ENCODE peak calls at places on chromosomes 12 and 14, in nine cellular contexts. T is H9, N is OCI-LY7, Y is cardiac muscle cell, K is GM23248, Z is pancreas, D is spleen, P is lower lobe of right lung, Q is heart right ventricle. W is an unnamed sample.

GRCh38 chr12:105409881-105410471 is 79.5 kb downstream of the C12orf75 start:
- DNase-seq in T (no peak), N (no peak), Y (peak), K (peak), Z (no peak), D (no peak), P (peak), Q (peak), W (no peak)

GRCh38 chr14:104864267-104865068 is 600 bp upstream of the CEP170B start:
- DNase-seq in T (peak), N (no peak), Y (peak), K (peak), Z (peak), D (peak), P (peak), Q (peak), W (peak)

GRCh38 chr12:101001669-101002068 is 207.1 kb downstream of the ANO4 start:
- DNase-seq in T (no peak), N (no peak), Y (no peak), K (no peak), Z (no peak), D (no peak), P (no peak), Q (no peak), W (no peak)

GRCh38 chr14:24389266-24389855 is 9.4 kb upstream of the NYNRIN start:
- DNase-seq in T (no peak), N (no peak), Y (no peak), K (peak), Z (no peak), D (no peak), P (no peak), Q (no peak), W (no peak)

GRCh38 chr14:28763914-28764848 is 2.4 kb upstream of the FOXG1 start:
- DNase-seq in T (peak), N (no peak), Y (no peak), K (no peak), Z (no peak), D (no peak), P (no peak), Q (no peak), W (no peak)

GRCh38 chr14:105090493-105091334 is 25.5 kb upstream of the GPR132 start:
- DNase-seq in T (peak), N (peak), Y (peak), K (peak), Z (peak), D (peak), P (peak), Q (peak), W (no peak)

GRCh38 chr14:52078093-52078492 is 9.2 kb upstream of the NID2 start:
- DNase-seq in T (no peak), N (no peak), Y (no peak), K (peak), Z (no peak), D (no peak), P (no peak), Q (no peak), W (no peak)

GRCh38 chr14:92540472-92541048 is 27.0 kb downstream of the RIN3 start:
- DNase-seq in T (no peak), N (no peak), Y (no peak), K (peak), Z (no peak), D (no peak), P (peak), Q (peak), W (peak)

GRCh38 chr12:98073610-98074009 is 441.8 kb upstream of the TMPO start:
- DNase-seq in T (no peak), N (no peak), Y (no peak), K (no peak), Z (peak), D (no peak), P (no peak), Q (no peak), W (no peak)

GRCh38 chr12:1767407-1768090 is 52.8 kb upstream of the LRTM2 start:
- DNase-seq in T (no peak), N (no peak), Y (no peak), K (no peak), Z (no peak), D (no peak), P (no peak), Q (no peak), W (no peak)
- H3K27ac ChIP-seq in T (no peak), N (no peak), Y (no peak), K (no peak), Z (no peak), D (no peak), P (no peak), Q (no peak), W (no peak)

GRCh38 chr12:122081697-122082221 is 3.2 kb downstream of the MLXIP start:
- DNase-seq in T (no peak), N (peak), Y (no peak), K (peak), Z (peak), D (peak), P (no peak), Q (peak), W (no peak)

GRCh38 chr12:122079038-122079531 is 529 bp downstream of the MLXIP start:
- DNase-seq in T (peak), N (no peak), Y (no peak), K (peak), Z (peak), D (peak), P (peak), Q (no peak), W (no peak)

GRCh38 chr12:122081108-122081696 is 2.6 kb downstream of the MLXIP start:
- DNase-seq in T (no peak), N (no peak), Y (no peak), K (peak), Z (no peak), D (no peak), P (no peak), Q (no peak), W (no peak)

GRCh38 chr12:122079532-122080081 is 1.1 kb downstream of the MLXIP start:
- DNase-seq in T (no peak), N (peak), Y (no peak), K (peak), Z (peak), D (no peak), P (no peak), Q (no peak), W (no peak)

GRCh38 chr12:122080149-122081107 is 1.9 kb downstream of the MLXIP start:
- DNase-seq in T (no peak), N (no peak), Y (no peak), K (peak), Z (peak), D (peak), P (peak), Q (no peak), W (no peak)
- H3K27ac ChIP-seq in T (no peak), N (peak), Y (no peak), K (peak), Z (peak), D (peak), P (peak), Q (peak), W (peak)

GRCh38 chr14:35406090-35406489 is 1.5 kb upstream of the NFKBIA start:
- DNase-seq in T (no peak), N (no peak), Y (no peak), K (no peak), Z (no peak), D (no peak), P (no peak), Q (no peak), W (no peak)
- H3K27ac ChIP-seq in T (no peak), N (peak), Y (peak), K (no peak), Z (no peak), D (peak), P (peak), Q (peak), W (no peak)

GRCh38 chr14:77618381-77618780 is 1.9 kb upstream of the SPTLC2 start:
- DNase-seq in T (no peak), N (no peak), Y (no peak), K (no peak), Z (no peak), D (no peak), P (no peak), Q (no peak), W (no peak)

GRCh38 chr14:77616454-77617229 is at the start of gene SPTLC2:
- DNase-seq in T (peak), N (peak), Y (peak), K (peak), Z (peak), D (peak), P (peak), Q (peak), W (peak)

GRCh38 chr14:77615231-77616132 is 955 bp downstream of the SPTLC2 start:
- DNase-seq in T (no peak), N (peak), Y (peak), K (peak), Z (no peak), D (no peak), P (no peak), Q (no peak), W (no peak)

GRCh38 chr14:77613207-77613606 is 3.2 kb downstream of the SPTLC2 start:
- DNase-seq in T (no peak), N (no peak), Y (no peak), K (peak), Z (no peak), D (no peak), P (no peak), Q (no peak), W (no peak)

DNA sequence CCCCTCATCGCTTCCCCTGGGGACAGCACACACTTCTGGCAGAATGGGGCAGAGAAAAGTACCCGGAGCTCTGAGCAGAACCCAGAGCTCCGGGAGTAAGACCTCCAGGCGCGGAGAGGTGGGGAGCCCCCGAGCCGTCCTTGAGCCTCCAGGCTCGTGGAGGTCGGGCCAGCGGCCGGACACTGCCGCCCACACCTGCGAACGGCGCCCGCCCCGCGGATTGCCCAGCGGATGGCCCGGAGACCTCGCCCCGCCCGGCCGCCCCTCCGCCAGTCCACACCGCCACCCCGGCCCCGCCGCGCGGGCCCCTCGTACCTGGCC is 344 bp downstream of the SPTLC2 start:
- DNase-seq in T (no peak), N (no peak), Y (no peak), K (peak), Z (no peak), D (no peak), P (no peak), Q (no peak), W (no peak)
- H3K27ac ChIP-seq in T (no peak), N (peak), Y (peak), K (peak), Z (peak), D (peak), P (peak), Q (peak), W (peak)

GRCh38 chr12:64171715-64172114 is 50.4 kb downstream of the KICS2 start:
- DNase-seq in T (no peak), N (no peak), Y (no peak), K (peak), Z (no peak), D (no peak), P (no peak), Q (no peak), W (no peak)
- H3K27ac ChIP-seq in T (no peak), N (no peak), Y (no peak), K (peak), Z (no peak), D (no peak), P (no peak), Q (no peak), W (peak)

DNA sequence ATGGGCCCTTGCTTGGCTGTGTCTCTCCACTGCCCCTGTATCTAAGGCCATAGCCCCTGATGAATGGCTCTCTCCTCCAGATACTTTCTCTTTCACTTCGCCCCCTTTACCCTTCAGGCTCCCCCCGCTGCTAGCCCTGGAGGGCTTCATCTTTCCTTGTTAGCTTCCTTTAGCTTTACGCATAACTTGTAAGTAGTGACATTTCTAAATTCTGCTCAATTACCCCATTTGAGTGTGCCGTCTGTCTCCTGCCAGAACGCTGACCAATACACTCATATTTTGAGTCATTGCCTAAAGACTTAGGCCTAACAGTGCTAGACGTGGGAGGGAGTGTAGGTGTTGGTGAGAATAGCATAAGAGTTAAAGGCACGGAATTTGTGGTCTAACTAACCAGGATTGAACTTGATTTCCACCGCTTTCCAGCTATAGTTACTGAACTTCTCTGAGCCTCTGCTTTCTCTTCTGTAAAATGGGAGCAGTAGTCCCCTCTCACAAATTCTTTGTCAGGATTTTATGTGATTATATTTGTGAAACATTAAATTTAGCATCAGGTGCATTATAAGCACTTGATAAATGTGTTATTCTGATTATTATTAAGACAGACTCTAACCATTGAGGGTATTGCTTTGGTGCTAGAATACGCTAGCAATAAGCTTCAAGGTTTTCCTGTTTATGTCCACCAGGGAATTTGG is 129.3 kb downstream of the ZFP36L1 start:
- DNase-seq in T (no peak), N (no peak), Y (no peak), K (peak), Z (no peak), D (no peak), P (no peak), Q (no peak), W (no peak)
- H3K27ac ChIP-seq in T (no peak), N (no peak), Y (peak), K (peak), Z (no peak), D (peak), P (peak), Q (no peak), W (no peak)

GRCh38 chr14:58862421-58862820 is 224.7 kb downstream of the DACT1 start:
- DNase-seq in T (no peak), N (no peak), Y (no peak), K (no peak), Z (no peak), D (no peak), P (no peak), Q (no peak), W (no peak)

GRCh38 chr14:58863576-58864345 is 226.0 kb downstream of the DACT1 start:
- DNase-seq in T (no peak), N (no peak), Y (no peak), K (no peak), Z (no peak), D (no peak), P (no peak), Q (no peak), W (no peak)

GRCh38 chr14:58865520-58866281 is 227.9 kb downstream of the DACT1 start:
- DNase-seq in T (no peak), N (no peak), Y (no peak), K (peak), Z (no peak), D (no peak), P (no peak), Q (no peak), W (no peak)

GRCh38 chr14:58864751-58865519 is 227.2 kb downstream of the DACT1 start:
- DNase-seq in T (no peak), N (no peak), Y (no peak), K (peak), Z (no peak), D (no peak), P (no peak), Q (no peak), W (no peak)

DNA sequence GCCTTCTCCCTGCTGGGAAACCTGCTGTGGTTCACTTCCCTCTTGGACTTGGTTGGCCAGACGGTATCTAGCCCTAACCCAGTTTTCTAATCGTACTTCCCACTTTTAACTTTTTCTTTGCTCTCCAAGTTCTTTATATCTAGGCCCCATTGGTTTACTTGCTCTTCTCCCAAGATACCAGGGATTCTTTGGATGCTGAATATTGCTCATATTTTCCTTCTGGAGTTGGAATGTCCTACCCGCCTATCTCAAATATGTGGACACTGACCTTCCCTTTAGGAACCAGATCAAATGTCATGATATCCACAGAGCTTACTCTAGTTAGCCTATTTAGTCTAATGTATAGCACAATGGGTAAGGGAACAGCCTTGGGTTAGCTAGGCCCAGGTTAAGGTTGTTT is 228.6 kb downstream of the DACT1 start:
- DNase-seq in T (no peak), N (no peak), Y (no peak), K (peak), Z (no peak), D (no peak), P (no peak), Q (no peak), W (no peak)
- H3K27ac ChIP-seq in T (no peak), N (no peak), Y (no peak), K (peak), Z (no peak), D (no peak), P (no peak), Q (no peak), W (no peak)

DNA sequence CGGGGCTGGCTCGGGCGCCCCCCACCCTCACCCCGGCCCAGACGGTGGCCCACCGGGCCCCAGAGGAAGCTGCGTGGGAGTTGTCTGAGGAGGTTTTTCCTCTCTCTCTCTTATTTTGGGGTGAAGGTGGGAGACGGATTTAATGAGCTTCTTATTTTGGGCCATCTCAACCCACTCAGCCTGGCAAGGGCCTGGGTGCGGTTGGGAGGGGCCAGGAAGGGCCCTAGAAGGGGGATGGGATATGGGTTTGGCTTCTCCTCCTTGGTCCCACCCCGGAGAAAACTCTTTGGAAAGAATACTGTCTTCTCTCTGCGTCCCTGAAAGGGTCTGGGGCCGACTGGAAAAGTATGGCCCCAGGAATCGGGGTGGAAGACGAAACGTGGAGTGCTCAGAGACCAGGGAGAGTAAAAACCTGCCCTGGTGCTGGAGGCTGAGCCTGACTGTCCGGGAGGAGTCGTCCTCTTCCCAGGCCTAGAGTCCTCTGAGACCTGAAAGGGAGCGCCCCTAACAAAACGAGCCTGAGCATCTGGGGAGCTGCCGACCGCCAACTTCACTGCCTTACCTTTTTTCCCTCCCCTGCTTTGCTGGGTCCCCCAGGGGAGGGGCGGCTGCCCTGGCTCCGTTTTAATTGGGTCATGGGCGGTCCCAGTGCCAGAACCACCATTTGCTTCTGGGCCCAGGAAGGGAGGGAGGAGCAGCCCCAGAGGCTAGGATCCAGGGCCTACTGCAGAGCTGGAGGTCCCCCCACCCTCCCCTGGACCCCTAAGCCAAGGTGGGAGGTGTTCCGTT is 1.6 kb downstream of the MMP14 start:
- DNase-seq in T (no peak), N (no peak), Y (no peak), K (peak), Z (no peak), D (peak), P (peak), Q (peak), W (no peak)
- H3K27ac ChIP-seq in T (no peak), N (no peak), Y (no peak), K (peak), Z (peak), D (peak), P (peak), Q (peak), W (peak)

GRCh38 chr12:56715798-56716197 is 9.3 kb downstream of the NACA start:
- DNase-seq in T (no peak), N (no peak), Y (no peak), K (no peak), Z (no peak), D (no peak), P (no peak), Q (no peak), W (no peak)
- H3K27ac ChIP-seq in T (no peak), N (no peak), Y (peak), K (no peak), Z (no peak), D (no peak), P (no peak), Q (no peak), W (no peak)

W was measured in epithelial cell of prostate.